ENCODE peak calls at places on chromosome 17, in four cellular contexts. G, Y, Z and H are unnamed samples. For H3K9me3 and H3K4me1, the result is how much of the 10 kb centered on the place peaks cover.

GRCh38 chr17:48520631-48521045 is 10.2 kb downstream of the HOXB1 start:
- DNase-seq in Z (no peak), Y (no peak), G (no peak), H (no peak)

GRCh38 chr17:7019839-7020519 is 2.9 kb upstream of the BCL6B start:
- DNase-seq in Z (peak), G (no peak), Y (peak), H (no peak)

GRCh38 chr17:40726919-40727318 is 23.4 kb upstream of the KRT24 start:
- DNase-seq in Z (no peak), G (no peak), Y (no peak), H (no peak)

GRCh38 chr17:48429638-48430586 is at the start of gene SKAP1:
- DNase-seq in Z (peak), G (peak), Y (peak), H (no peak)

GRCh38 chr17:76147211-76148014 is 6.4 kb upstream of the FOXJ1 start:
- DNase-seq in G (no peak), Y (peak), Z (no peak), H (no peak)

GRCh38 chr17:28612936-28613872 is 781 bp downstream of the RSKR start:
- DNase-seq in Y (peak), G (peak), Z (peak), H (no peak)

GRCh38 chr17:59848778-59849177 is 44.0 kb downstream of the TUBD1 start:
- DNase-seq in G (no peak), Y (no peak), Z (peak), H (peak)

GRCh38 chr17:75652934-75653549 is 13.9 kb downstream of the RECQL5 start:
- DNase-seq in Y (peak), Z (no peak), G (no peak), H (no peak)

DNA sequence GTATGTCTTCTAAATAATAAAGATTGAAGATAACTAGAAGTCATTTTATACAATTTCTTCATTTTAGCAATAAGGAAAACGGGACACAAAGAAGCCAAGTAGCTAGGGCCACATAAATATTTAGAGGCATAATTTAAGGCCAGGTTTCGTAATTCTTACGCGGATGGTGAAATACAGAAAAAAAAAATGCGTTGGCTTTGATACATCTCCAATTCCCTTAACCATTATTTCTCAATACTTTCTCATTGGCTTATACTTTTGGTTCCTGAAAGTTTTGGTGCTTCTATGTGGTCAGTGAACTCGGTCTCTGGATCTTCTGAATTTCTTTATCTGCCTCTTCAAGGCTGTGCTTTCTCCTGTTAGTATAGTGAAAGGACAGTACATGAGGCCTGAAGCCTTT is 888.1 kb downstream of the KCNJ2 start:
- DNase-seq in Y (no peak), G (no peak), Z (no peak), H (no peak)
- H3K9me3 ChIP-seq in Y (under half), G (under half), Z (under half), H (under half)

DNA sequence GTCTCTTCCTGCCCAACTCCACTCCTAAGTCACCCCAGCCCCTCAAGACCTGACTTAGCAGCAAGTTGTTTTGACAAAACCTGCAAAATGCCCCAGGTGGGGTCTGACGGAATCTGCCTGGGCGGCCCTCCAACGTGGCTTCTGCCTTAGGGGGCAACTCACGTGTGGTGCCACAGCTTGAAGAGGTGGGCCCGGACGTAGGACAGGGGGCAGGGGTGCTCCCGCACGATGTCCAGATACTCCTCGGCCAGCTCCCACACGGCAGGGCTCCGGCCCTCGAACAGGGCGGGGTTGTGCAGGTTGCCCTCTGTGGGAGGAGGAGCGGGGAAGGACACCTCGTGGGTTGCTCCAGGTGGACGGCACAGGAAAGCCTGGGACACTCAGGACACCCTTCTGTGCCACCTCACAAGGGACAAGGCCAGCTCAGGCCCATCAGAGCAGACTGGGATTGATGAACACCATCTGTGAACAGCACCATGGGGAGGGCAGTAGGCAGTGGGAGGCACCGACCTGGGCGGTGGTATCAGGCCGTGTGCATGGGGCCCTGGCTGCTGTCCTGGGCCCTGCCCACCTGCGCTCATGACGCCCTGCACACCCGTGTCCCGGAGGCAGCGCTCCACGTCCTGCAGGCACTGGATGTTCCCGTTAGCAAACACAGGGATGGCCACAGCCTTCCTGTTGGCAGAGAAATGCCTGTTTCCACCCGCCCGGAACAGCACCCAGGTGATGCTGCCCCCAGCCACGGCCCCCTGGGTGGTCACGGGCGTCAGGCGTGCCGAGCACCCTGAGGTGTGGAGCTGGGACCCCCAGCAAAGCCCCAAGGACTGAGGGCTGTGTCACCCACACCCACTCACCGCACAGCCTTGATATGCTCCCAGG is 4.3 kb downstream of the DUS1L start:
- DNase-seq in G (no peak), Y (no peak), Z (no peak), H (no peak)
- H3K4me1 ChIP-seq in G (under half), Y (under half), Z (under half), H (under half)

GRCh38 chr17:16617481-16618060 is 36.1 kb downstream of the ZNF624 start:
- DNase-seq in Y (no peak), Z (no peak), G (no peak), H (no peak)
- H3K9me3 ChIP-seq in Y (under half), Z (under half), G (under half), H (under half)

GRCh38 chr17:57909548-57909947 is 45.7 kb downstream of the CUEDC1 start:
- DNase-seq in Z (no peak), G (no peak), Y (no peak), H (no peak)
- H3K4me1 ChIP-seq in Z (under half), G (under half), Y (under half), H (under half)

GRCh38 chr17:77439382-77440013 is 298.7 kb downstream of the SEC14L1 start:
- DNase-seq in G (no peak), Y (no peak), Z (no peak), H (no peak)
- H3K9me3 ChIP-seq in G (under half), Y (under half), Z (under half), H (under half)